ENCODE peak calls at places on chromosomes 13 and 19, in five cellular contexts. A is HepG2, T is SK-N-SH, J is GM12878, Z is K562. L is an unnamed sample.
A peak's percentile ranks its signal among the peaks of the same experiment; 100 is the strongest.

GRCh38 chr13:25922373-25922772 is 129.4 kb downstream of the SHISA2 start:
- DNase-seq in Z (no peak), J (no peak), T (no peak), A (no peak), L (no peak)

GRCh38 chr19:40519352-40520322 is 52.8 kb downstream of the SPTBN4 start:
- DNase-seq in J (no peak), Z (no peak), A (no peak), T (no peak), L (no peak)

GRCh38 chr19:11196406-11197287 is 698 bp downstream of the KANK2 start:
- DNase-seq in A (no peak), J (no peak), Z (peak; percentile 73), T (peak; percentile 85), L (no peak)

GRCh38 chr19:43311256-43311655 is 41.9 kb upstream of the PSG9 start:
- DNase-seq in J (no peak), Z (no peak), A (no peak), T (no peak), L (no peak)

GRCh38 chr19:49427855-49428546 is 2.8 kb downstream of the GFY start:
- DNase-seq in J (no peak), Z (peak; percentile 70), T (peak; percentile 70), A (no peak), L (no peak)

GRCh38 chr19:42168206-42168605 is 36.0 kb upstream of the POU2F2 start:
- DNase-seq in T (no peak), J (no peak), A (no peak), Z (no peak), L (no peak)

GRCh38 chr19:38145627-38146026 is 78.4 kb downstream of the DPF1 start:
- DNase-seq in T (no peak), J (no peak), A (no peak), Z (no peak), L (no peak)

GRCh38 chr19:11480927-11481776 is at the start of gene ELAVL3:
- DNase-seq in J (no peak), Z (no peak), A (no peak), T (peak; percentile 91), L (no peak)

GRCh38 chr13:25943666-25944065 is 108.2 kb downstream of the SHISA2 start:
- DNase-seq in A (peak; percentile 5), Z (no peak), J (no peak), T (no peak), L (no peak)

DNA sequence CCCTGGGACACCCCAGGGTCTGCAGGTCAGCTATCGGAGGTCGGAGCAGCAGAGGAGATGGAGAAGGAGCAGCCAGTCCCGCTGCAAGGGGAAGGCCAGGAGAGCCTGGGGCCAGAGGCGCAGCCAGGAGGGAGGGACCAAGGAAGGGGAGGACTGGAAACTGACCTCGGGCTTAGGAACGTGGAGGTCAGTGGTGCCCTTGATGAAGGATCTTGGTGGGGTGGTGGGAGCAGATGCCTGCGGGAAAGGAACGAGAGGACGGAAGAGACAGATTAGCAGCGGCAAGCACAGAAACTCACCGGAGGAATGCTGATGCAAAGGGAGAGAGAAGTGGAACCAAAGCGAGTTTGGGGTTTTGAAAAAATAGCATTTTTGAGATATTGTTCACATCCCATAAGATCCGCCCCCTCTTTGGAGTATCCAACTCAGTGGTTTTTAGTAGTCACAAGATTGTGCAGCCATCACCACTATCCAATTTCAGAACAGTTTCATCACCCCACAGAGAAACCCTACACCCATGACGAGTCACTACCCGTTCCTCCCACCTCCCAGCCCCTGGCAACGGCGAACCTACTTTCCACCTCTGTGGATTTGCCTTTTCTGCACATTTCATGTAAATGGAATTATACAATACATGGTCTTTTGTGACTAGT is 22.1 kb downstream of the PLEKHF1 start:
- DNase-seq in J (no peak), A (no peak), Z (no peak), T (no peak), L (no peak)
- TF ChIP-seq JUND in J (no peak), A (no peak), Z (peak; percentile 91), T (no peak), L (no peak)

GRCh38 chr13:40406405-40407138 is 259.9 kb downstream of the FOXO1 start:
- DNase-seq in T (no peak), J (no peak), A (peak; percentile 43), Z (no peak), L (peak; percentile 26)
- H3K4me1 ChIP-seq in T (no peaks in the 10 kb centered on the region), J (peaks cover 12% of the 10 kb centered on the region), A (peaks cover 65% of the 10 kb centered on the region), Z (no peaks in the 10 kb centered on the region), L (peaks cover 45% of the 10 kb centered on the region)

GRCh38 chr13:27037171-27037570 is 134.4 kb downstream of the USP12 start:
- DNase-seq in A (no peak), J (no peak), Z (no peak), T (no peak), L (no peak)
- TF ChIP-seq ZBTB33 in A (no peak), J (no peak), Z (no peak), T (no peak), L (no peak)

DNA sequence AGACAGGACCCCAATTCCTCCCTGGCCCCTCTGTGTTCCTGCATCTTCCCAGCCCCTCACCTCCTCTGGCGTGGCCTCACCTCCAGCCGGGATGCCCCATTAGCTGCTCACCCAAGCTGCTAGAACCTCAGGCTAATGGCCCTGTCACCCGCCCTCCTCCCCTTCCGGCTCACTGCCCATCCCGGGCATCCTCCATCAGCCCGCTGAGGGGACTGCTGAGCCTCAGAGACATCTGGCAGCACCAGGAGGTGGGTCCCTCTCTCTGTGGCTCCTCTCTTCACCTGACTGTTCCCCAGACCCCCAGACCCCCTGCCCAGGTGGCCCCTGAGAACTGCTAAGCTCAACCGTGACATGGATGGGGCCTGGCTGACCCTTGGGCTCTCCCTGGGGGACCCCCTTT is 2.9 kb downstream of the FFAR1 start:
- DNase-seq in Z (no peak), A (no peak), J (no peak), T (no peak), L (no peak)
- TF ChIP-seq JUND in Z (no peak), A (no peak), J (no peak), T (no peak), L (no peak)

GRCh38 chr13:31772231-31772630 is 32.9 kb downstream of the RXFP2 start:
- DNase-seq in T (no peak), A (no peak), J (no peak), Z (no peak), L (no peak)
- H3K4me1 ChIP-seq in T (no peaks in the 10 kb centered on the region), A (no peaks in the 10 kb centered on the region), J (no peaks in the 10 kb centered on the region), Z (no peaks in the 10 kb centered on the region), L (no peaks in the 10 kb centered on the region)

DNA sequence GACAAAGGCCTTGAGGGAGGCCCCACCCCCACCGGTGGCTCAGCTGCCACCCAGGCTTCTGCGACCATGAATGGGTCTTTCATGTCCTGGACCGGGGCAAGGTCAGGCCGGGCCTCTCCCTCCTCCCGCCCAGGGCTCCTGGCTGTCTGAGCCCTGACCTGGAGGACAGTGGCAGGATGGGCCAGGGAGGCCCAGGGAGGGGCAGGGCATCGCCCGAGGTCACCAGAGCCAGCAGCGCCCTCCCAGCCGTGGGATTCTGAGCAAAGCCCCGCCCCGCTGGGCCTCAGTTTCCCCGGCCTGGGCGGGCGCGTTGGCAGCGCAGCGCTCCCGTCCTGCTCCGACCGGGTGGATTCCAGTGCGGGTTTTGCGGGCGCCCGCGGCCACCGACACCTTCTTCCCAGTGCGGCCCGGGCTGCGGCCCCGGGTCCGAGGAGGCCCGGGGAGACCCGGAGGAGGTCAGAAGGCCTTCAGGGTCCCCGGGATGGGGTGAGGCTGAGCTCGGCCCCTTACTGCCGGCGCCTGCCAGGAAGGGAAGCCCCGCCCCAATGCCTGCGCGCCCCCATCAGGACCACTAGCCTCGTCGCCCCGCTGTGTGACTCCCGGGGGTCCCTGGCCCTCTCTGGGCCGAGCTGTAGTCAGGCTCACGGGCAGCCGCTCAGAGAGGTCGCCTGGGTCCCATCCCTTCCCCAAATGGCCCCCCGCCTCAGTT is 24.6 kb upstream of the SEMA6B start:
- DNase-seq in Z (peak; percentile 74), J (no peak), A (peak; percentile 97), T (peak; percentile 87), L (no peak)
- TF ChIP-seq ZBTB33 in Z (no peak), J (no peak), A (peak; percentile 20), T (no peak), L (no peak)

DNA sequence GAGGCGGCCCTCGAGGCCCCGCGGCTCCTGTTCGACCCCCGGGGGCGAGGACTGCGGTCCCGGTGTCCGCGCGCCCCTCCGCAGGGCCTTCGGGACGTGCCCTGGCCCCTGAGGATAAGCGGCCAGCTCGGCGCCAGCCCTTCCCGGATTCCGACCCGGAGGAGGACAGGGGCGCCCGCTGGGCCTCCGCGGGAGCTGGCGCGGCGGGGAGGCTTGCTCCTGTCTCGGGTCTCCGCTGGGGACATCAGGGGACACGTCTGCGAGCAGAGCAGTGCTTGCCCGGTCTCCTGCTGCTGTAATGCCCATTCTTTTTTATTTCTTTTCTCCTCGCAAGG is 828 bp downstream of the B3GLCT start:
- DNase-seq in A (peak; percentile 24), T (no peak), Z (no peak), J (no peak), L (no peak)
- TF ChIP-seq JUND in A (no peak), T (no peak), Z (no peak), J (no peak), L (no peak)

DNA sequence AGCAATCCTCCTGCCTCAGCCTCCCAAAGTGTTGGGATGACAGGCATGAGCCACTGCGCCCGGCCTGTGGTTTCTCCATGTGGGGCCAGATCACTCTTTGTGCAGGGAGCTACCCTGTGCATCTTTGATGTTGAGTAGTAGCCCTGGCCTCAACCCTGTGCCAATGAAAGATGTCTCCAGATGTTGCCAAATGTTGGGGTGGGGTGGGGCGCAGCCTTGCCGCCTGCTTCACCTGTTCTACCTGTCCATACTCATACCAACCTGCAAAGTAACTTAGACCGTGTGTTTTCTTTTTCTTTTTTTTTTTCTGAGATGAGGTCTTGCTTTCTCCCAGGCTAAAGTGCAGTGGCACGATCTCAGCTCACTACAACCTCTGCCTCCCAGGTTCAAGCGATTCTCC is 20.9 kb downstream of the IER2 start:
- DNase-seq in T (no peak), J (no peak), A (no peak), Z (no peak), L (no peak)
- H3K4me1 ChIP-seq in T (peaks cover 13% of the 10 kb centered on the region), J (peaks cover 34% of the 10 kb centered on the region), A (peaks cover 44% of the 10 kb centered on the region), Z (peaks cover 17% of the 10 kb centered on the region), L (peaks cover 72% of the 10 kb centered on the region)

DNA sequence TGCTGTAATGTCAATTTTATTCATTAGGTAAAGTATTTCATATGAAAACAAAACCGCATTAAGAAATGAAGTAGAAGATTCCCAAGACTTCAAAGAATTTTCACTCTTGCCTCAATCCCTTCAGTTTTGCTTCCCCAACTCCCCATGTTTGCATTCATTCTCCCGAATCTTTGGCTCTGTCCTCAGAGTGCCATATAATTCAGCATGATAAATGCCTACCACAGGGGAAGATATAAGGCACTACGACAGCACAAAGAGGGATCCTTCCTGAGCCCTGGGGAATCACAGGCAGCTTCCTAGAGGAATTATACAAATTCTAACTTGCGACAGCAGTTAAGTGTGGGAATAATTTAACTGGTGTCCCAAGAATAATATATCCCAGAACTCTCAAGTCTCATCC is 68.5 kb downstream of the TSC22D1 start:
- DNase-seq in A (no peak), Z (no peak), T (no peak), J (no peak), L (no peak)
- TF ChIP-seq ZBTB33 in A (no peak), Z (no peak), T (no peak), J (no peak), L (no peak)

GRCh38 chr19:34310494-34310981 is 54.5 kb upstream of the GPI start:
- DNase-seq in Z (no peak), A (no peak), T (no peak), J (no peak), L (no peak)
- TF ChIP-seq JUND in Z (no peak), A (no peak), T (no peak), J (no peak), L (no peak)